ENCODE peak calls at places on chromosomes 3 and 15, in six cellular contexts. T, E, S, G, M and O are unnamed samples.
A peak's percentile ranks its signal among the peaks of the same experiment; 100 is the strongest.

GRCh38 chr15:23869391-23869790 is 182.3 kb upstream of the NDN start:
- DNase-seq in E (peak; percentile 27), G (no peak), M (peak; percentile 78), T (peak; percentile 79), S (no peak), O (no peak)

GRCh38 chr3:177468331-177468730 is 271.0 kb upstream of the TBL1XR1 start:
- DNase-seq in G (peak; percentile 87), S (no peak), M (no peak), E (no peak), T (no peak), O (no peak)

GRCh38 chr15:28955160-28955502 is 69.4 kb downstream of the APBA2 start:
- DNase-seq in G (no peak), T (no peak), M (no peak), E (peak; percentile 40), S (no peak), O (no peak)

GRCh38 chr15:59290311-59291213 is 82.1 kb downstream of the MYO1E start:
- DNase-seq in T (no peak), G (no peak), M (no peak), S (peak; percentile 91), E (no peak), O (no peak)

GRCh38 chr15:51227967-51228783 is 110.2 kb downstream of the CYP19A1 start:
- DNase-seq in S (peak; percentile 32), E (no peak), G (peak; percentile 27), M (no peak), T (no peak), O (no peak)

GRCh38 chr15:92947071-92947730 is 47.1 kb downstream of the CHD2 start:
- DNase-seq in E (no peak), M (no peak), T (no peak), S (no peak), G (no peak), O (no peak)

GRCh38 chr15:54045397-54045796 is 67.2 kb downstream of the UNC13C start:
- DNase-seq in M (no peak), S (no peak), E (no peak), T (no peak), G (no peak), O (no peak)

GRCh38 chr15:99432271-99433025 is 133.3 kb upstream of the MEF2A start:
- DNase-seq in G (no peak), T (no peak), M (peak; percentile 59), E (no peak), S (no peak), O (no peak)

GRCh38 chr3:133393204-133393603 is 6.7 kb upstream of the BFSP2 start:
- DNase-seq in T (no peak), S (no peak), M (no peak), E (no peak), G (no peak), O (no peak)

GRCh38 chr3:11509175-11510000 is 134.3 kb downstream of the VGLL4 start:
- DNase-seq in T (peak; percentile 28), M (peak; percentile 90), S (peak; percentile 41), E (peak; percentile 79), G (peak; percentile 93), O (peak; percentile 61)

GRCh38 chr3:79202471-79203143 is 565.2 kb downstream of the ROBO1 start:
- DNase-seq in E (no peak), S (no peak), G (no peak), M (no peak), T (no peak), O (no peak)

GRCh38 chr3:113615976-113616375 is 80.5 kb downstream of the USF3 start:
- DNase-seq in M (no peak), E (no peak), T (no peak), S (no peak), G (no peak), O (peak; percentile 79)

GRCh38 chr15:101498731-101499480 is 9.4 kb upstream of the PCSK6 start:
- DNase-seq in M (no peak), S (no peak), E (no peak), T (no peak), G (no peak), O (no peak)

GRCh38 chr3:31132132-31132769 is 237.8 kb upstream of the GADL1 start:
- DNase-seq in S (no peak), E (peak; percentile 8), G (peak; percentile 2), M (no peak), T (no peak), O (peak; percentile 6)

GRCh38 chr3:193830791-193831191 is 237.8 kb downstream of the OPA1 start:
- DNase-seq in M (no peak), S (no peak), E (no peak), T (no peak), G (no peak), O (peak; percentile 8)

GRCh38 chr3:54572197-54572895 is 355.5 kb downstream of the LRTM1 start:
- DNase-seq in M (no peak), G (no peak), E (no peak), T (no peak), S (no peak), O (no peak)

GRCh38 chr15:36886135-36887011 is 214.0 kb downstream of the MEIS2 start:
- DNase-seq in S (no peak), G (no peak), M (no peak), E (no peak), T (no peak), O (no peak)

GRCh38 chr3:165635791-165636681 is 201.2 kb downstream of the BCHE start:
- DNase-seq in G (no peak), S (no peak), E (no peak), T (no peak), M (no peak), O (no peak)

GRCh38 chr3:7630925-7631324 is 770.0 kb downstream of the GRM7 start:
- DNase-seq in S (peak; percentile 19), T (peak; percentile 10), G (no peak), E (no peak), M (peak; percentile 79), O (no peak)

GRCh38 chr3:45435961-45436360 is 47.6 kb downstream of the LARS2 start:
- DNase-seq in S (no peak), E (no peak), T (no peak), M (no peak), G (no peak), O (no peak)

GRCh38 chr3:123346726-123347125 is 102.2 kb downstream of the ADCY5 start:
- DNase-seq in G (no peak), S (peak; percentile 59), M (no peak), T (no peak), E (no peak), O (peak; percentile 48)

GRCh38 chr3:142931222-142931621 is 32.3 kb downstream of the PAQR9 start:
- DNase-seq in T (peak; percentile 76), S (no peak), G (no peak), E (peak; percentile 76), M (no peak), O (no peak)

GRCh38 chr3:114527036-114527644 is 233.3 kb downstream of the TIGIT start:
- DNase-seq in T (peak; percentile 15), M (no peak), E (peak; percentile 13), G (no peak), S (peak; percentile 14), O (no peak)

GRCh38 chr15:65743637-65744252 is 48.3 kb downstream of the DENND4A start:
- DNase-seq in G (no peak), E (no peak), T (no peak), S (no peak), M (no peak), O (no peak)

GRCh38 chr15:75597667-75598341 is 18.7 kb upstream of the PTPN9 start:
- DNase-seq in G (no peak), M (no peak), S (no peak), T (peak; percentile 35), E (peak; percentile 40), O (no peak)

GRCh38 chr3:69405067-69405466 is 19.2 kb upstream of the FRMD4B start:
- DNase-seq in T (no peak), S (no peak), M (no peak), E (no peak), G (no peak), O (no peak)

GRCh38 chr15:40044717-40045571 is 6.0 kb upstream of the SRP14 start:
- DNase-seq in G (no peak), S (peak; percentile 82), E (peak; percentile 75), M (peak; percentile 95), T (peak; percentile 85), O (peak; percentile 78)

GRCh38 chr3:133038089-133038730 is at the start of gene TMEM108:
- DNase-seq in T (peak; percentile 97), G (peak; percentile 30), E (peak; percentile 95), S (peak; percentile 87), M (peak; percentile 84), O (peak; percentile 93)

GRCh38 chr15:63052961-63053698 is 10.6 kb downstream of the TPM1 start:
- DNase-seq in S (no peak), T (no peak), E (no peak), M (peak; percentile 81), G (no peak), O (peak; percentile 45)

GRCh38 chr3:179640469-179640868 is 12.4 kb upstream of the USP13 start:
- DNase-seq in T (no peak), S (no peak), M (no peak), E (no peak), G (no peak), O (no peak)

GRCh38 chr3:101695779-101696372 is 9.4 kb upstream of the RPL24 start:
- DNase-seq in T (no peak), E (peak; percentile 15), G (no peak), S (peak; percentile 89), M (no peak), O (peak; percentile 76)

GRCh38 chr3:122299872-122300460 is 25.1 kb upstream of the CSTA start:
- DNase-seq in T (peak; percentile 35), G (no peak), E (peak; percentile 17), M (no peak), S (no peak), O (no peak)

GRCh38 chr15:62809968-62810260 is 232.6 kb upstream of the TPM1 start:
- DNase-seq in T (no peak), S (no peak), G (no peak), M (no peak), E (no peak), O (no peak)